ENCODE peak calls at places on chromosomes 2 and 18, in eight cellular contexts. K, W, V, X, N, T, B and M are unnamed samples.
A peak's percentile ranks its signal among the peaks of the same experiment; 100 is the strongest.

GRCh38 chr18:33757037-33757436 is 179.0 kb downstream of the ASXL3 start:
- DNase-seq in K (no peak), W (no peak), V (no peak), X (no peak), N (no peak), T (no peak), B (no peak), M (no peak)

GRCh38 chr2:216695401-216695821 is at the start of gene IGFBP5:
- DNase-seq in K (no peak), W (no peak), V (peak; percentile 92), X (no peak), N (peak; percentile 17), T (peak; percentile 86), B (peak; percentile 92), M (peak; percentile 26)

GRCh38 chr2:184920451-184920965 is 322.2 kb downstream of the ZNF804A start:
- DNase-seq in K (no peak), W (no peak), V (no peak), X (no peak), N (no peak), T (no peak), B (no peak), M (no peak)

GRCh38 chr2:70937866-70938579 is 2.3 kb downstream of the ATP6V1B1 start:
- DNase-seq in K (no peak), W (no peak), V (no peak), X (no peak), N (no peak), T (no peak), B (no peak), M (no peak)

GRCh38 chr2:148122788-148123187 is 101.9 kb downstream of the MBD5 start:
- DNase-seq in K (no peak), W (no peak), V (no peak), X (no peak), N (no peak), T (no peak), B (no peak), M (peak; percentile 24)

GRCh38 chr2:45554764-45555163 is 56.3 kb downstream of the SRBD1 start:
- DNase-seq in K (no peak), W (no peak), V (no peak), X (no peak), N (no peak), T (no peak), B (no peak), M (no peak)

GRCh38 chr18:54215069-54215468 is 9.4 kb downstream of the MBD2 start:
- DNase-seq in K (no peak), W (no peak), V (no peak), X (no peak), N (no peak), T (no peak), B (no peak), M (no peak)

GRCh38 chr18:10685484-10685883 is 159.7 kb downstream of the NAPG start:
- DNase-seq in K (no peak), W (no peak), V (no peak), X (no peak), N (no peak), T (no peak), B (no peak), M (no peak)

GRCh38 chr18:44518666-44519065 is 162.0 kb upstream of the SETBP1 start:
- DNase-seq in K (no peak), W (no peak), V (no peak), X (no peak), N (no peak), T (no peak), B (no peak), M (no peak)

GRCh38 chr2:218400167-218400929 is 680 bp downstream of the CTDSP1 start:
- DNase-seq in K (no peak), W (peak; percentile 91), V (peak; percentile 57), X (peak; percentile 41), N (peak; percentile 58), T (no peak), B (peak; percentile 48), M (peak; percentile 74)

GRCh38 chr2:218399391-218400166 is at the start of gene CTDSP1:
- DNase-seq in K (peak; percentile 84), W (peak; percentile 99), V (peak; percentile 98), X (peak; percentile 86), N (peak; percentile 63), T (peak; percentile 97), B (peak; percentile 98), M (peak; percentile 96)

GRCh38 chr2:218396688-218397501 is 2.8 kb upstream of the CTDSP1 start:
- DNase-seq in K (no peak), W (peak; percentile 95), V (peak; percentile 87), X (peak; percentile 23), N (no peak), T (peak; percentile 71), B (peak; percentile 71), M (peak; percentile 82)

GRCh38 chr2:218397502-218398436 is 1.9 kb upstream of the CTDSP1 start:
- DNase-seq in K (no peak), W (peak; percentile 91), V (peak; percentile 87), X (peak; percentile 65), N (peak; percentile 67), T (peak; percentile 60), B (peak; percentile 77), M (peak; percentile 88)

DNA sequence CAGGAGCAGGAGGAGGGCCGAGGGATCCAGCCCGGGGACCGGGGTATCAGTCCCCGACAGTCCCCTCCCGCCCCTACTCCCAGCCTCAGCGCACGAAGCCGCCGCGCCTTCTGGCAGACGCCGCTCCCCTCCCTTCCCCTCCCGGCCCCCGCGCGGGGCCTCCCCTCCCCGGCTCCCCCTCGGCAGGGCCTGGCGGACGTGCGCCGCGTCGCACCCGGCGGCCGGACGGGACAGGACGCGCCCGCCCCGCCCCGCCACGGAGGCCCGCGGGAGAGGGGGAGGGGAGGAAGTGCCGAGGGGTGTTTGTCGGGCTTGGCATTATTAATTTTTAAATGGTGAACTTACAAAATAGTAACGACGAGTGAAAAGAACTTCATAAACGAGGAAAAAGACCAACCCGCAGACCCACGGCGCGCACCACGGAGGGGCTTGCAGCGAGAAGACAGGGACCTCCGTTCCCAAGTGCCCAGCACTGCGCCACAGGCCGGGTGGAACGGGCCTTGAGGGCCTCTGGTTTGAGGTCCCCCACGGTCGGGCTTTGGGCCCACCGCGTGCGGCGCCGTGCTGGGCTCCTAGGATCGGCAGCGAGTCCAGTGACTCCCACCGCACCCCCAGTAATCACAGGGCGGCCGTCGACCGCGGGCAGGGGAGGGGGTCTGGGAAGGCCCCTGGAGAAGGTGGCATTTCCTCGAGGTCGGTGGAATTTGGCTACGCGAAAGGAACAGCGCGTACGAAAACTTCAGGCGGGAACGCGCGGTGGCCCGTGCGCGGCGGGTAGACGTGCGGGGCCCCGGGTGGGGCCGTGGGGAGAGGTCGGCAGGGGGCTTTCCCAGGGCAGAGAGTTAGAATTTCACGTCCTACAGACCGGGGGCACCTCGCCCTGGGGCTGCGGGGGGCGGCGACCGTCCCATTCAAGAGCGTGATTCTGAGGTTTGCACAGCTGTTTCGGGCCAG is 954 bp upstream of the CTDSP1 start:
- DNase-seq in K (no peak), W (peak; percentile 96), V (peak; percentile 91), X (peak; percentile 41), N (peak; percentile 53), T (peak; percentile 75), B (peak; percentile 66), M (peak; percentile 91)
- TF ChIP-seq POLR2A in K (no peak), W (no peak), V (no peak), X (no peak), N (peak; percentile 63), T (peak; percentile 21), B (no peak), M (no peak)

DNA sequence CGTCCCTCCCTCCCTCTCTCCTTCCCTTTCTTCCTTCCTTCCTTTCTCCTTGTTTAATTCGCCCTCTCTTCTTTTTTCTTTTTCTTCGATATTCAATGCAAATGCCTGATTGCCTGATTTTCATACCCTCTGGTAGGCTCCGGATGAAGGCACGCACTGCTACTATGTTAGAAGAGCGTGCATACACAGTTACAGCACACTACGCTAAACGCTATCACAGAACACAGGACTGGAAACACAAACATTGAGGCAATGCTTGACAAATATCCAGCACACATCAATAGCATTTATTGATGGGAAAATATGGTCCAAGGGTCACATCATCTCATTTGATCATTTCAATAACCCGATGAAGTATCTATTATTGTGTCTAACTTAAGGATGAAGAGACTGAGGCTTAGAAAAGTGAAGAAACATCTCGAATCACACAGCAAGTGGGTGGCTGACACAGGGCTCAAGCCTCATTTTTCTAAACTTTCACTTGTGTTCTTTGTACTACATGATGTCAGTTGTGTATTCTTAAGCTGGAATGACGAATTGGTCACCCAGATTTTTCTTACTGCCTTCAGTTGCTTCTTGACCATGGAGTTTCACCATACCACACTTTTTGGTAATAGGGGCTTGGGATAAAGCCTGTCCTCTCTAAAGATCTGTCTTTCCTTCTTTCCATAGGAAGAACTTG is 101.8 kb downstream of the TRIB2 start:
- DNase-seq in K (no peak), W (no peak), V (no peak), X (no peak), N (no peak), T (no peak), B (no peak), M (no peak)
- TF ChIP-seq POLR2A in K (no peak), W (no peak), V (no peak), X (no peak), N (no peak), T (no peak), B (no peak), M (no peak)

GRCh38 chr2:28035163-28035690 is 144.7 kb downstream of the BABAM2 start:
- DNase-seq in K (no peak), W (no peak), V (no peak), X (no peak), N (no peak), T (no peak), B (no peak), M (no peak)

GRCh38 chr2:28036307-28036706 is 145.8 kb downstream of the BABAM2 start:
- DNase-seq in K (no peak), W (no peak), V (no peak), X (no peak), N (no peak), T (no peak), B (no peak), M (no peak)

GRCh38 chr2:28034696-28035095 is 144.2 kb downstream of the BABAM2 start:
- DNase-seq in K (no peak), W (no peak), V (no peak), X (no peak), N (no peak), T (no peak), B (no peak), M (no peak)

GRCh38 chr2:28038722-28039121 is 148.2 kb downstream of the BABAM2 start:
- DNase-seq in K (no peak), W (no peak), V (no peak), X (no peak), N (no peak), T (no peak), B (no peak), M (no peak)

GRCh38 chr2:28035816-28036215 is 145.3 kb downstream of the BABAM2 start:
- DNase-seq in K (no peak), W (no peak), V (no peak), X (no peak), N (no peak), T (no peak), B (no peak), M (no peak)
- TF ChIP-seq POLR2A in K (no peak), W (no peak), V (no peak), X (no peak), N (no peak), T (no peak), B (no peak), M (no peak)

DNA sequence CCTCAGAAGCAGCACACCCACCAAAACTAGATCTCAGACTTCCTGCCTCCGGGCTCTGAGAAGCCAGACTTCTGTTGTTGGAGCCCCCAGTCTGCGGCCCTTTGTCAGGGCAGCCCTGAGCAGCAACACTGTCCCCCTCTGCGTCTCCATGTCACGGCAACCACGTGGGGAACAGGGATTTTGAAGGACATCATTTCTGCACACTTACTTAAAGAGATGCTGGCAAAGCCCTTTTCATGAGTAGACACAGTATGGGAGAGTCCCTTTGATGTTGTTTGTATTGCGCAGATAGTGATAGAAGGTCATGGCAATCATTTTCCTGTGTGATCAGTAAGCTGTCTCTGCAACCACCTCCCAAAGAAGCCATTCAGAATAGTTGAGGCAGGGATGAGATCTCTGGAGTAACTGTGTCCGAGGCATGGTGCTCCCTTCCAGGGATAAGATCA is 69.1 kb upstream of the ID2 start:
- DNase-seq in K (no peak), W (no peak), V (no peak), X (no peak), N (no peak), T (no peak), B (no peak), M (no peak)
- TF ChIP-seq POLR2A in K (no peak), W (no peak), V (no peak), X (no peak), N (no peak), T (no peak), B (no peak), M (no peak)